ENCODE peak calls at places on chromosomes 6 and 20, in ten cellular contexts. U, I, W, D, Q, F, K, R, E and X are unnamed samples.
A peak's percentile ranks its signal among the peaks of the same experiment; 100 is the strongest.

GRCh38 chr6:159074866-159075265 is 30.1 kb upstream of the TAGAP start:
- DNase-seq in U (no peak), I (no peak), W (no peak), D (no peak), Q (no peak), F (no peak), K (no peak), R (no peak), E (no peak), X (no peak)

GRCh38 chr20:14617123-14617522 is 279.7 kb upstream of the FLRT3 start:
- DNase-seq in U (no peak), I (no peak), W (no peak), D (no peak), Q (no peak), F (no peak), K (no peak), R (no peak), E (no peak), X (no peak)

GRCh38 chr6:113776998-113777397 is 80.1 kb upstream of the MARCKS start:
- DNase-seq in U (no peak), I (no peak), W (no peak), D (no peak), Q (peak; percentile 67), F (no peak), K (no peak), R (no peak), E (no peak), X (no peak)

GRCh38 chr20:41366546-41367392 is at the start of gene EMILIN3:
- DNase-seq in U (no peak), I (no peak), W (no peak), D (no peak), Q (no peak), F (no peak), K (no peak), R (no peak), E (no peak), X (no peak)

GRCh38 chr20:42938486-42939205 is 251.1 kb downstream of the PTPRT start:
- DNase-seq in U (no peak), I (no peak), W (no peak), D (no peak), Q (no peak), F (no peak), K (no peak), R (no peak), E (no peak), X (no peak)

GRCh38 chr20:63178445-63178818 is 37.5 kb downstream of the YTHDF1 start:
- DNase-seq in U (no peak), I (no peak), W (no peak), D (peak; percentile 34), Q (no peak), F (no peak), K (no peak), R (no peak), E (no peak), X (no peak)

GRCh38 chr6:146090474-146090873 is 61.6 kb downstream of the GRM1 start:
- DNase-seq in U (no peak), I (no peak), W (no peak), D (no peak), Q (no peak), F (no peak), K (no peak), R (no peak), E (no peak), X (no peak)

GRCh38 chr6:138981416-138981815 is 6.6 kb downstream of the REPS1 start:
- DNase-seq in U (no peak), I (no peak), W (no peak), D (no peak), Q (no peak), F (peak; percentile 34), K (no peak), R (no peak), E (no peak), X (no peak)

GRCh38 chr6:148064406-148065134 is 278.1 kb upstream of the SASH1 start:
- DNase-seq in U (no peak), I (no peak), W (no peak), D (no peak), Q (no peak), F (peak; percentile 35), K (no peak), R (no peak), E (no peak), X (peak; percentile 12)

GRCh38 chr6:57221936-57222683 is at the start of gene RAB23:
- DNase-seq in U (peak; percentile 83), I (peak; percentile 89), W (peak; percentile 89), D (peak; percentile 95), Q (peak; percentile 85), F (peak; percentile 83), K (peak; percentile 85), R (peak; percentile 83), E (peak; percentile 83), X (peak; percentile 36)

GRCh38 chr20:54172856-54173652 is 732 bp downstream of the CYP24A1 start:
- DNase-seq in U (no peak), I (no peak), W (no peak), D (peak; percentile 67), Q (no peak), F (no peak), K (no peak), R (no peak), E (peak; percentile 23), X (no peak)

DNA sequence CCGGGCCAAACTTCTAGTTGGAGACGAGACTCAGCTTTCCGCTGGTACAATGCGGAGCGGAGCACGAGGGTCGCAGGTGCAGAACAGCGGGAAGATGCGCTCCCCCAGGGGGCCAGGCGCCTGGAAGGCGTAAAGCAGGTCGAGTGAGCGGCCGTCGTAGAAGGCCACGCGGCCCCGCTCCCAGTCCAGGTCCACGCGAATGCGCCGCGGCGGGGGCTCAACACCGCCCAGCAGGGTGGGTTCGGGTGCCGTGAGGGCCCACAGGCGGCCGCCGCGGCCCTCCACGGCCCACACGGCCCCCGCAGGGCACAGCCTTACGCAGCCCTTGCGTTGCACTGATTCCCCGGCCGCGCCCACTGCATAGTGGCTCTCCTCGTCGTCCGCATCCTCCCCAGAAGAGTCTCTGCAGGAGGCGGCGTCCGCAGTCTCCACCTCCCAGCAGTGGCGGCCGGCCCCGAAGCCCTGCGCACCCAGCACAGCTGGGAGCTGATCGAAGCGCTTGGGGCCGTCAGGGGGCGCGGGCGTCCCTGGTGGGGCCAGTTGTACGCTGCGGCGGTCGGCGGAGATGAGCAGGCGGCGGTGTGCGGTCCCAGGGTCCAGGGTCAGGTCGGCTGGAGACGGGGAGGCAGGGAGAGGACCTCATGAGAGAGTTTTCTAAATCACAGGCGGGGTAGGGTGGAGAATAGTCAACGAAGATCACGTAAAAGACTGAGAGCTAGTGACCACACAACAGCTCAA is 4.3 kb downstream of the PPP1R11 start:
- DNase-seq in U (peak; percentile 39), I (no peak), W (no peak), D (no peak), Q (peak; percentile 54), F (peak; percentile 11), K (no peak), R (no peak), E (no peak), X (no peak)
- H3K4me3 ChIP-seq in U (no peak overlapping the region), I (no peak overlapping the region), W (no peak overlapping the region), D (no peak overlapping the region), Q (peak overlapping the region; percentile 36), F (no peak overlapping the region), K (no peak overlapping the region), R (peak overlapping the region; percentile 16), E (no peak overlapping the region), X (no peak overlapping the region)

DNA sequence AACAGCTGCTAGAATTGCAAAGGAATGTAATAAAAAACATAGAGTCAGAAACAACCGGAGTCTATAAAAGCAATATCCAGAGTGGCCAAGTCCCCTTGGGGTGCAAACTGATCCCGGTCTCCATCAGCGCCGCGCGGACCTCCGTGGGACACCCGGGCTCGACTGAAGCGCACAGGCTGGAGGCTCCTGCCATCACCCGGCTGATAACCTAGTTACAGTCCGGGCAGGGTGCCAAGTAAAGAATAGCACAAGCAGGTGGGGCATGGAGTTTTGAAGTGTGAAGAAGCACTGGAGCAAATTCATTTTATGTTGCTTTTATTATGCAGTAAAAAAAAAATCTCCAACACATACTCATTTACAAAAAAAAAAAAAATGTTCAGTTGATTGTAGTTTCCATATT is 205.1 kb upstream of the GMDS start:
- DNase-seq in U (no peak), I (no peak), W (peak; percentile 76), D (peak; percentile 60), Q (peak; percentile 28), F (no peak), K (no peak), R (peak; percentile 78), E (peak; percentile 91), X (no peak)
- H3K4me3 ChIP-seq in U (no peak overlapping the region), I (no peak overlapping the region), W (no peak overlapping the region), D (no peak overlapping the region), Q (no peak overlapping the region), F (no peak overlapping the region), K (no peak overlapping the region), R (no peak overlapping the region), E (no peak overlapping the region), X (no peak overlapping the region)

GRCh38 chr20:34403063-34403827 is 40.2 kb downstream of the ITCH start:
- DNase-seq in U (no peak), I (peak; percentile 24), W (no peak), D (no peak), Q (no peak), F (no peak), K (no peak), R (no peak), E (no peak), X (no peak)

GRCh38 chr20:34401741-34402455 is 38.8 kb downstream of the ITCH start:
- DNase-seq in U (no peak), I (peak; percentile 21), W (no peak), D (no peak), Q (peak; percentile 41), F (no peak), K (no peak), R (no peak), E (no peak), X (no peak)

GRCh38 chr20:34402461-34402860 is 39.4 kb downstream of the ITCH start:
- DNase-seq in U (no peak), I (no peak), W (no peak), D (no peak), Q (no peak), F (no peak), K (no peak), R (no peak), E (no peak), X (no peak)

GRCh38 chr20:34404803-34405202 is 41.7 kb downstream of the ITCH start:
- DNase-seq in U (no peak), I (no peak), W (no peak), D (no peak), Q (no peak), F (no peak), K (no peak), R (no peak), E (no peak), X (no peak)

GRCh38 chr20:34403908-34404307 is 40.8 kb downstream of the ITCH start:
- DNase-seq in U (no peak), I (peak; percentile 54), W (no peak), D (no peak), Q (no peak), F (no peak), K (no peak), R (no peak), E (no peak), X (no peak)
- H3K4me3 ChIP-seq in U (no peak overlapping the region), I (no peak overlapping the region), W (no peak overlapping the region), D (no peak overlapping the region), Q (no peak overlapping the region), F (no peak overlapping the region), K (no peak overlapping the region), R (no peak overlapping the region), E (no peak overlapping the region), X (no peak overlapping the region)

DNA sequence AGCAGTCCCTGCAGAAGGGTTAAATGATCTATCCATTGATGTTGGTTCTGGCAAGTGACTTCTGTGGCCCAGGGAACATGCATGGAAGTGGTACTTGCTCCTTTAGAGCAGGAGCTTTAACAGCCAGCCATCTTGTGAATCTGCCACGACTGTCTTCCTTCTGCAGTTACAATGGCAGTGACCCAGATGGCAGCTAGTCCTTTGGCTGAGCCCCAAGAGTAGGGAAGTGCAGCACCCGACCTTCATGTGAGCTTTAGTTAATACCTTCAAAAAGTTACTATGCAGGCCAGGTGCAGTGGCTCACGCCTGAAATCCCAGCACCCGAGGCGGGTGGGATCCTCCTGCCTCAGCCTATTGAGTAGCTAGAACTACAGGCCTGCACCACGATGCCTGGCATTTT is 66.4 kb downstream of the POPDC3 start:
- DNase-seq in U (no peak), I (no peak), W (no peak), D (no peak), Q (no peak), F (no peak), K (no peak), R (peak; percentile 19), E (no peak), X (no peak)
- H3K4me3 ChIP-seq in U (no peak overlapping the region), I (no peak overlapping the region), W (no peak overlapping the region), D (no peak overlapping the region), Q (no peak overlapping the region), F (no peak overlapping the region), K (no peak overlapping the region), R (no peak overlapping the region), E (no peak overlapping the region), X (no peak overlapping the region)